ENCODE peak calls at places on chromosomes 12 and 14, in four cellular contexts. One of them, this sample, is unnamed. For H3K9me3, the result is how much of the 10 kb centered on the place peaks cover.

GRCh38 chr14:77980475-77981321 is 180.8 kb downstream of the ADCK1 start:
- DNase-seq in H1: no peak
- DNase-seq in HepG2: no peak
- DNase-seq in CD4-positive, CD25-positive, alpha-beta regulatory T cell: no peak
- DNase-seq in this sample: no peak

GRCh38 chr12:9588749-9589148 is 19.0 kb downstream of the KLRB1 start:
- DNase-seq in HepG2: peak
- DNase-seq in CD4-positive, CD25-positive, alpha-beta regulatory T cell: no peak
- DNase-seq in H1: no peak
- DNase-seq in this sample: no peak

GRCh38 chr14:55207832-55208231 is 16.4 kb upstream of the DLGAP5 start:
- DNase-seq in H1: no peak
- DNase-seq in CD4-positive, CD25-positive, alpha-beta regulatory T cell: no peak
- DNase-seq in HepG2: peak
- DNase-seq in this sample: no peak

GRCh38 chr14:45089813-45090212 is 5.9 kb downstream of the PRPF39 start:
- DNase-seq in CD4-positive, CD25-positive, alpha-beta regulatory T cell: no peak
- DNase-seq in HepG2: no peak
- DNase-seq in H1: no peak
- DNase-seq in this sample: no peak

GRCh38 chr12:53600490-53601295 is 25.5 kb downstream of the ATF7 start:
- DNase-seq in H1: no peak
- DNase-seq in HepG2: no peak
- DNase-seq in CD4-positive, CD25-positive, alpha-beta regulatory T cell: no peak
- DNase-seq in this sample: no peak

GRCh38 chr12:114685320-114685781 is 1.4 kb upstream of the TBX3 start:
- DNase-seq in H1: no peak
- DNase-seq in HepG2: no peak
- DNase-seq in CD4-positive, CD25-positive, alpha-beta regulatory T cell: no peak
- DNase-seq in this sample: no peak

GRCh38 chr14:102445641-102446040 is 63.9 kb downstream of the ANKRD9 start:
- DNase-seq in HepG2: no peak
- DNase-seq in H1: no peak
- DNase-seq in CD4-positive, CD25-positive, alpha-beta regulatory T cell: no peak
- DNase-seq in this sample: no peak

GRCh38 chr14:99790201-99790977 is 2.8 kb upstream of the EML1 start:
- DNase-seq in HepG2: no peak
- DNase-seq in H1: no peak
- DNase-seq in CD4-positive, CD25-positive, alpha-beta regulatory T cell: no peak
- DNase-seq in this sample: no peak

GRCh38 chr14:100083706-100084105 is 18.5 kb downstream of the EVL start:
- DNase-seq in HepG2: no peak
- DNase-seq in CD4-positive, CD25-positive, alpha-beta regulatory T cell: no peak
- DNase-seq in H1: no peak
- DNase-seq in this sample: no peak

GRCh38 chr12:80400591-80400991 is 43.4 kb upstream of the PTPRQ start:
- DNase-seq in CD4-positive, CD25-positive, alpha-beta regulatory T cell: no peak
- DNase-seq in HepG2: no peak
- DNase-seq in H1: no peak
- DNase-seq in this sample: no peak

GRCh38 chr12:66600805-66601392 is 78.0 kb downstream of the GRIP1 start:
- DNase-seq in H1: no peak
- DNase-seq in HepG2: no peak
- DNase-seq in CD4-positive, CD25-positive, alpha-beta regulatory T cell: no peak
- DNase-seq in this sample: no peak

GRCh38 chr12:103851127-103851526 is 10.1 kb upstream of the NT5DC3 start:
- DNase-seq in HepG2: no peak
- DNase-seq in H1: no peak
- DNase-seq in CD4-positive, CD25-positive, alpha-beta regulatory T cell: no peak
- DNase-seq in this sample: no peak

GRCh38 chr12:48508987-48509386 is 16.4 kb upstream of the OR8S1 start:
- DNase-seq in HepG2: no peak
- DNase-seq in H1: no peak
- DNase-seq in CD4-positive, CD25-positive, alpha-beta regulatory T cell: no peak
- DNase-seq in this sample: no peak

GRCh38 chr12:94426049-94426448 is 33.6 kb downstream of the CEP83 start:
- DNase-seq in HepG2: no peak
- DNase-seq in H1: no peak
- DNase-seq in CD4-positive, CD25-positive, alpha-beta regulatory T cell: no peak
- DNase-seq in this sample: no peak
- H3K9me3 ChIP-seq in HepG2: under half
- H3K9me3 ChIP-seq in H1: under half
- H3K9me3 ChIP-seq in CD4-positive, CD25-positive, alpha-beta regulatory T cell: under half
- H3K9me3 ChIP-seq in this sample: under half

GRCh38 chr12:130438711-130439110 is 101.0 kb downstream of the PIWIL1 start:
- DNase-seq in CD4-positive, CD25-positive, alpha-beta regulatory T cell: no peak
- DNase-seq in HepG2: no peak
- DNase-seq in H1: no peak
- DNase-seq in this sample: no peak

GRCh38 chr12:130439250-130439649 is 101.6 kb downstream of the PIWIL1 start:
- DNase-seq in CD4-positive, CD25-positive, alpha-beta regulatory T cell: no peak
- DNase-seq in H1: no peak
- DNase-seq in HepG2: no peak
- DNase-seq in this sample: no peak

GRCh38 chr12:130437555-130438242 is 100.0 kb downstream of the PIWIL1 start:
- DNase-seq in HepG2: no peak
- DNase-seq in H1: no peak
- DNase-seq in CD4-positive, CD25-positive, alpha-beta regulatory T cell: no peak
- DNase-seq in this sample: no peak

GRCh38 chr12:130436741-130437501 is 99.2 kb downstream of the PIWIL1 start:
- DNase-seq in HepG2: no peak
- DNase-seq in CD4-positive, CD25-positive, alpha-beta regulatory T cell: no peak
- DNase-seq in H1: no peak
- DNase-seq in this sample: no peak

DNA sequence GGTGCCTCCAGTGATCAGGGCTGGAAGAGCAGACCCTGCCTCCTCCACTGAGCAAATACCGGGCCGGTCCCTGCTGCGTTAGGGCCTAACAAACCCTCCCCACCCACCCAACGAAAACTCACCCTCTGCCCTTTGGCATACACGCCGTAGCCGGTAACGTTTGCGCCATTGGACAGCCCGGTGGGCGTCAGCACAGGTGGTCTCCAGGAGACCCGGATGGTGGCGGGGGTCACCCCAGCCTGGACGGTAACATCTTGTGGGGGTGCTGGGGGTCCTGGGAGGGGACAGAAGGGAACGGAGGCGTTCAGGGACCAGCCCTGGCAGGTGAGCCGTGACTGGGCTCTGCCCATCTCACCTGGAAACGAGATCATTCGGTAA is 100.5 kb downstream of the PIWIL1 start:
- DNase-seq in H1: no peak
- DNase-seq in HepG2: no peak
- DNase-seq in CD4-positive, CD25-positive, alpha-beta regulatory T cell: no peak
- DNase-seq in this sample: no peak
- H3K9me3 ChIP-seq in H1: under half
- H3K9me3 ChIP-seq in HepG2: under half
- H3K9me3 ChIP-seq in CD4-positive, CD25-positive, alpha-beta regulatory T cell: under half
- H3K9me3 ChIP-seq in this sample: under half

DNA sequence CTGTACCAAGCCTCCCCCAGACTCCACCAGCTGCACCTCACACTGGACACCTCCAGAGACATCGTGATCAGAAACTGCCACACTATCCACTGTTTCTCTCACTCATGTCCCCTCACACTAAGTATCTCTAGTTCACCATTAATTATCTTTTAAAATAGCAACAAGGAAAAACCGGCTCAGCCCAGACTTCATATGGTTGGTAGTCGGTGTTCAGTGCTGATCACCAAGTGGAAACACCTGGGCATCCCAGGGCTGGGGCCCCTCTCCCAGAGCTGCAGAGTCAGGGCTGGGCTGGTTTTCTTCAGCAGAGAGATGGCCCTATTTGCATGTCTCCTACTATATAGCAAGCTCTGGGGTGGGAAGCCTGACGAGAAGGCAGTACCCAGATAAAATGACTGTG is 1140.0 kb downstream of the TMEM121 start:
- DNase-seq in HepG2: no peak
- DNase-seq in H1: no peak
- DNase-seq in CD4-positive, CD25-positive, alpha-beta regulatory T cell: no peak
- DNase-seq in this sample: no peak
- H3K9me3 ChIP-seq in HepG2: under half
- H3K9me3 ChIP-seq in H1: half or more
- H3K9me3 ChIP-seq in CD4-positive, CD25-positive, alpha-beta regulatory T cell: under half
- H3K9me3 ChIP-seq in this sample: under half

DNA sequence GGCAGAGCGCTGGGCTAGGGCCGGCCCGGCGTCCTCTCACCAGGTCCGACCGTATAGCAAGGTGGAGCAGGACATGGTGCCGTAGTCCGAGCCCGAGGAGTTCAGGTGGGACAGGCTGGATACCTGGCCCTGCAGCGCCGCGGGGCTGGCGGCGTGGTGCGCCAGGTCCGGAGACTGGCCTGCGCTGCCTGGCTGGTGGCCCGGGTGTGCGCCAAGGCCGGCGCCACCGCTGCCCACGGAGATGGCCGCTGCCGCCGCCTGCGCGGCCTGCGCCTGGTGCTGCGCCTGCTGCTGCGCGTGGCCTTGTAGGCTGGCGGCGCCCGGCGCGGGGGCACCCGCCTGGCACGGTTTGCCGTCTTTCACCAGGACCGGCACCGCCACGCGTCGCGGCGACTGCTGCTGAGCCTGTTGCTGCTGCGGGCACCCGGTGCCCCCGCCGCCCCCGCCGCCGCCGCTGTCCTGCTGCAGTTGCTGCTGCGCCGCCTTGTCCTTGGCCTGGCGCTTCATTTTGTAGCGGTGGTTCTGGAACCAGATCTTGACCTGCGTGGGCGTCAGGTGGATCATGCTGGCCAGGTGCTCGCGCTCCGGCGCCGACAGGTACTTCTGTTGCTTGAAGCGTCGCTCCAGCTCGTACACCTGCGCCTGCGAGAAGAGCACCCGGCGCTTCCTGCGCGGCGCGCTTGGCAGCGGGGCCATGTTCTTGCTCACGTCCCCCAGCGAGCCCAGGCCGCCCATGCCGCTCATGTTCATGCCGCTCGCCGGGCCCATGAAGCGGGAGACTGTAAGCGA is 2.6 kb downstream of the NKX2-1 start:
- DNase-seq in HepG2: no peak
- DNase-seq in CD4-positive, CD25-positive, alpha-beta regulatory T cell: no peak
- DNase-seq in H1: no peak
- DNase-seq in this sample: no peak
- H3K9me3 ChIP-seq in HepG2: under half
- H3K9me3 ChIP-seq in CD4-positive, CD25-positive, alpha-beta regulatory T cell: under half
- H3K9me3 ChIP-seq in H1: under half
- H3K9me3 ChIP-seq in this sample: under half

GRCh38 chr12:131449027-131449426 is 261.9 kb upstream of the SFSWAP start:
- DNase-seq in H1: no peak
- DNase-seq in CD4-positive, CD25-positive, alpha-beta regulatory T cell: no peak
- DNase-seq in HepG2: no peak
- DNase-seq in this sample: no peak
- H3K9me3 ChIP-seq in H1: under half
- H3K9me3 ChIP-seq in CD4-positive, CD25-positive, alpha-beta regulatory T cell: under half
- H3K9me3 ChIP-seq in HepG2: under half
- H3K9me3 ChIP-seq in this sample: under half